ENCODE peak calls at places on chromosomes 2 and 18, in four cellular contexts. P is PC-9, L is foreskin fibroblast, T is IMR-90. U is an unnamed sample.
A peak's percentile ranks its signal among the peaks of the same experiment; 100 is the strongest.

GRCh38 chr18:64720781-64721464 is 572.0 kb upstream of the LINC00305 start:
- DNase-seq in P (no peak), L (no peak), T (no peak), U (no peak)

GRCh38 chr18:3126457-3127097 is 93.2 kb downstream of the MYOM1 start:
- DNase-seq in P (no peak), L (no peak), T (no peak), U (no peak)

GRCh38 chr2:68516051-68516771 is 48.8 kb downstream of the APLF start:
- DNase-seq in P (no peak), L (no peak), T (no peak), U (no peak)

GRCh38 chr2:203688798-203689197 is 17.6 kb upstream of the CD28 start:
- DNase-seq in P (no peak), L (peak; percentile 82), T (peak; percentile 78), U (no peak)

GRCh38 chr18:10285283-10285640 is 169.2 kb upstream of the APCDD1 start:
- DNase-seq in P (no peak), L (no peak), T (no peak), U (no peak)

GRCh38 chr2:192413812-192414424 is 219.2 kb upstream of the TMEFF2 start:
- DNase-seq in P (no peak), L (no peak), T (no peak), U (no peak)

GRCh38 chr2:140657657-140658056 is 1473.2 kb downstream of the LRP1B start:
- DNase-seq in P (no peak), L (peak; percentile 16), T (peak; percentile 59), U (no peak)

GRCh38 chr18:50619833-50620232 is 59.9 kb downstream of the MAPK4 start:
- DNase-seq in P (no peak), L (no peak), T (no peak), U (no peak)

GRCh38 chr2:79723830-79724229 is 211.0 kb downstream of the CTNNA2 start:
- DNase-seq in P (no peak), L (peak; percentile 59), T (peak; percentile 98), U (peak; percentile 88)

GRCh38 chr2:153543639-153544071 is 65.1 kb upstream of the RPRM start:
- DNase-seq in P (no peak), L (no peak), T (no peak), U (no peak)

GRCh38 chr18:77249583-77250500 is at the start of gene GALR1:
- DNase-seq in P (no peak), L (no peak), T (no peak), U (no peak)

GRCh38 chr2:126859631-126860030 is 39.1 kb upstream of the TEX51 start:
- DNase-seq in P (no peak), L (no peak), T (no peak), U (no peak)

GRCh38 chr18:31101148-31102019 is 837 bp downstream of the DSC2 start:
- DNase-seq in P (no peak), L (no peak), T (no peak), U (no peak)

GRCh38 chr2:6864938-6865345 is 765 bp downstream of the CMPK2 start:
- DNase-seq in P (no peak), L (no peak), T (no peak), U (no peak)

GRCh38 chr2:182717451-182718215 is 1.6 kb downstream of the DNAJC10 start:
- DNase-seq in P (no peak), L (no peak), T (no peak), U (no peak)

GRCh38 chr2:32798841-32799240 is 147.9 kb upstream of the LTBP1 start:
- DNase-seq in P (no peak), L (no peak), T (peak; percentile 82), U (no peak)

GRCh38 chr2:159035790-159036411 is 67.5 kb downstream of the TANC1 start:
- DNase-seq in P (peak; percentile 62), L (no peak), T (peak; percentile 68), U (peak; percentile 57)

GRCh38 chr18:48825101-48825745 is 125.5 kb downstream of the SMAD7 start:
- DNase-seq in P (no peak), L (peak; percentile 53), T (peak; percentile 54), U (no peak)

GRCh38 chr2:65265090-65266045 is 37.7 kb downstream of the ACTR2 start:
- DNase-seq in P (peak; percentile 76), L (peak; percentile 68), T (peak; percentile 91), U (peak; percentile 91)

GRCh38 chr2:189116059-189116458 is 63.5 kb downstream of the COL5A2 start:
- DNase-seq in P (no peak), L (peak; percentile 34), T (no peak), U (no peak)

GRCh38 chr2:85741811-85742507 is 11.8 kb upstream of the ATOH8 start:
- DNase-seq in P (no peak), L (peak; percentile 93), T (peak; percentile 96), U (peak; percentile 86)

GRCh38 chr2:174618179-174618578 is 20.6 kb upstream of the WIPF1 start:
- DNase-seq in P (no peak), L (no peak), T (no peak), U (no peak)

GRCh38 chr18:23752363-23752762 is 63.1 kb downstream of the LAMA3 start:
- DNase-seq in P (no peak), L (no peak), T (no peak), U (no peak)

GRCh38 chr2:239315308-239315707 is 85.5 kb downstream of the HDAC4 start:
- DNase-seq in P (no peak), L (no peak), T (no peak), U (no peak)

GRCh38 chr18:25798026-25798537 is 292.3 kb downstream of the SS18 start:
- DNase-seq in P (no peak), L (no peak), T (peak; percentile 3), U (no peak)

GRCh38 chr2:241064008-241064801 is 37.9 kb downstream of the MTERF4 start:
- DNase-seq in P (peak; percentile 46), L (no peak), T (no peak), U (no peak)

GRCh38 chr2:61011649-61012048 is 5.9 kb upstream of the PEX13 start:
- DNase-seq in P (no peak), L (no peak), T (peak; percentile 25), U (peak; percentile 6)

GRCh38 chr2:164910091-164910899 is 45.0 kb downstream of the SLC38A11 start:
- DNase-seq in P (no peak), L (no peak), T (peak; percentile 77), U (no peak)

GRCh38 chr2:205776139-205776538 is 93.8 kb downstream of the NRP2 start:
- DNase-seq in P (no peak), L (no peak), T (no peak), U (no peak)

GRCh38 chr18:67525328-67526110 is 9.0 kb upstream of the DSEL start:
- DNase-seq in P (peak; percentile 90), L (peak; percentile 97), T (peak; percentile 99), U (peak; percentile 99)

GRCh38 chr2:195498176-195498575 is 158.8 kb upstream of the SLC39A10 start:
- DNase-seq in P (no peak), L (no peak), T (peak; percentile 30), U (no peak)

GRCh38 chr2:131104487-131105155 is 515 bp upstream of the PLEKHB2 start:
- DNase-seq in P (peak; percentile 74), L (peak; percentile 64), T (peak; percentile 61), U (peak; percentile 36)

GRCh38 chr2:36462311-36462710 is 106.7 kb downstream of the CRIM1 start:
- DNase-seq in P (no peak), L (no peak), T (no peak), U (no peak)

GRCh38 chr2:152462591-152463178 is 127.7 kb downstream of the FMNL2 start:
- DNase-seq in P (no peak), L (no peak), T (no peak), U (no peak)

GRCh38 chr2:237873961-237874551 is 14.6 kb downstream of the RAMP1 start:
- DNase-seq in P (no peak), L (no peak), T (no peak), U (no peak)

GRCh38 chr2:167212054-167212648 is 323.9 kb downstream of the XIRP2 start:
- DNase-seq in P (peak; percentile 35), L (peak; percentile 33), T (peak; percentile 66), U (peak; percentile 34)

GRCh38 chr18:10750386-10751035 is 224.7 kb downstream of the NAPG start:
- DNase-seq in P (no peak), L (no peak), T (peak; percentile 6), U (no peak)

GRCh38 chr2:50556934-50557575 is 474.9 kb downstream of the NRXN1 start:
- DNase-seq in P (no peak), L (no peak), T (peak; percentile 90), U (peak; percentile 72)

GRCh38 chr18:26865557-26865956 is at the start of gene AQP4:
- DNase-seq in P (no peak), L (no peak), T (no peak), U (no peak)
- H3K4me3 ChIP-seq in P (no peak within 1 kb of the TSS), L (no peak within 1 kb of the TSS), T (no peak within 1 kb of the TSS), U (no peak within 1 kb of the TSS)

DNA sequence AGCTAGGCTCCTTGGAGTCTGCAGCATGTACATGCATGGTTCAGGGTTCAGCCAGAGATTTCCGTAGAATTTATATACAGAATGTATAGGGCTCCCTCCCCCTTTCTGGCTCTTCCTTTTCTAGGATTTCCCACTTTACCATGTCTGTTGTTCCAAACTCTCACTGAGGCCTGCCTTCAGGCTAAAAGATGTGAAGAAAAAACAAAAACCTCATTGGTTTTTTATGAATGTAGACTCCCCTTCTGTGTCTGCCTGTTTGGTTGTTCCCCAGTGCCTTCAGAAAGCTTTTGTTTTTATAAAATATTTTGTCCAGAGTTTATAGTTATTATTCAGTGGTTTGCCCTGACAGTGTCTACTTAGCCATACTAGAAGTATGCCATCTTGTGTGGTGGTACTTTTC is 3.6 kb downstream of the NDUFV2 start:
- DNase-seq in P (no peak), L (no peak), T (no peak), U (no peak)
- H3K4me3 ChIP-seq in P (no peak overlapping the region), L (peak overlapping the region; percentile 95), T (peak overlapping the region; percentile 31), U (peak overlapping the region; percentile 1)

GRCh38 chr2:148930046-148930775 is 55.2 kb downstream of the KIF5C start:
- DNase-seq in P (no peak), L (no peak), T (no peak), U (no peak)

GRCh38 chr2:148922776-148923175 is 47.7 kb downstream of the KIF5C start:
- DNase-seq in P (no peak), L (no peak), T (no peak), U (no peak)

GRCh38 chr2:148927010-148927409 is 52.0 kb downstream of the KIF5C start:
- DNase-seq in P (no peak), L (no peak), T (no peak), U (no peak)

GRCh38 chr2:148928395-148928794 is 53.4 kb downstream of the KIF5C start:
- DNase-seq in P (no peak), L (no peak), T (no peak), U (no peak)

GRCh38 chr2:148926291-148926961 is 51.4 kb downstream of the KIF5C start:
- DNase-seq in P (no peak), L (peak; percentile 6), T (peak; percentile 12), U (no peak)
- H3K4me3 ChIP-seq in P (no peak overlapping the region), L (no peak overlapping the region), T (no peak overlapping the region), U (no peak overlapping the region)

DNA sequence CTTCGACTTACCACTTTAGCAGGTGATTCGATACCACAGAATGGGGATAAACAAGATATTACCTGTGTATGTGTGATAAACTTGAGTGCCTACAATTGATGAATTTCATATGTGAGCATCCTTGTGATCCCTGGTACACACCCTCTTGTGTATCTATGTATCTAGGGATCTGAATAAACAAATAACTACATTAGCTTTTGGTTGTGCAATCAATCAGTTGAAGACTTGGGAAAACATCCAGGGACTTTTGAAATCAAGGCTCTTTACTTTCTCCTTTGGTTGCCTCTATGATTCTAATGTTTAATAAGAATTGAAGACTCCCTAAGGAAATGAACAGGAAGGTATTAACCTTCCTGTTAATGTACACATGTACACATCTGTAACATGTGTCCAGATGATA is 97.3 kb upstream of the DCC start:
- DNase-seq in P (no peak), L (no peak), T (no peak), U (no peak)
- H3K4me3 ChIP-seq in P (no peak overlapping the region), L (no peak overlapping the region), T (no peak overlapping the region), U (no peak overlapping the region)